ENCODE peak calls at places on chromosomes 4 and X, in six cellular contexts. U is H1, S is K562, I is GM12891, O is HepG2, J is GM12878. T is an unnamed sample.

GRCh38 chr4:37687175-37687525 is 974 bp upstream of the RELL1 start:
- DNase-seq in U (no peak), S (no peak), I (no peak), O (no peak), J (no peak), T (no peak)

GRCh38 chr4:41784191-41784979 is 35.9 kb upstream of the PHOX2B start:
- DNase-seq in U (no peak), S (no peak), I (no peak), O (no peak), J (no peak), T (no peak)

GRCh38 chrX:69133561-69134542 is 31.4 kb downstream of the PJA1 start:
- DNase-seq in U (no peak), S (peak; percentile 53), I (no peak), O (peak; percentile 59), J (no peak), T (no peak)

GRCh38 chr4:166252487-166253402 is 379.7 kb downstream of the TLL1 start:
- DNase-seq in U (no peak), S (peak; percentile 5), I (no peak), O (peak; percentile 10), J (no peak), T (no peak)

GRCh38 chrX:76454456-76454927 is 27.0 kb downstream of the MAGEE1 start:
- DNase-seq in U (no peak), S (no peak), I (no peak), O (peak; percentile 4), J (no peak), T (no peak)

GRCh38 chr4:10611673-10612072 is 72.9 kb downstream of the CLNK start:
- DNase-seq in U (no peak), S (no peak), I (no peak), O (no peak), J (no peak), T (no peak)

GRCh38 chrX:54358424-54359211 is 772 bp upstream of the WNK3 start:
- DNase-seq in U (peak; percentile 75), S (no peak), I (no peak), O (no peak), J (no peak), T (peak; percentile 16)

GRCh38 chr4:95548738-95549245 is at the start of gene UNC5C:
- DNase-seq in U (no peak), S (no peak), I (no peak), O (no peak), J (no peak), T (no peak)

GRCh38 chr4:176270669-176271068 is 1.6 kb upstream of the ASB5 start:
- DNase-seq in U (peak; percentile 13), S (no peak), I (no peak), O (peak; percentile 20), J (no peak), T (no peak)

GRCh38 chr4:8503801-8504200 is 63.2 kb downstream of the TRMT44 start:
- DNase-seq in U (no peak), S (no peak), I (no peak), O (no peak), J (no peak), T (no peak)

GRCh38 chrX:30887721-30888120 is 1.3 kb downstream of the TAB3 start:
- DNase-seq in U (no peak), S (no peak), I (no peak), O (no peak), J (no peak), T (no peak)

GRCh38 chr4:144667500-144667899 is 21.5 kb downstream of the HHIP start:
- DNase-seq in U (no peak), S (no peak), I (no peak), O (no peak), J (no peak), T (no peak)

GRCh38 chrX:63560601-63561218 is 209.6 kb upstream of the SPIN4 start:
- DNase-seq in U (peak; percentile 57), S (peak; percentile 49), I (peak; percentile 12), O (peak; percentile 81), J (peak; percentile 27), T (peak; percentile 13)

GRCh38 chr4:48594185-48594584 is 104.1 kb downstream of the ZAR1 start:
- DNase-seq in U (no peak), S (no peak), I (no peak), O (no peak), J (no peak), T (no peak)

GRCh38 chr4:183012862-183013855 is 85.9 kb upstream of the WWC2 start:
- DNase-seq in U (no peak), S (no peak), I (no peak), O (no peak), J (no peak), T (no peak)

GRCh38 chr4:8837181-8837811 is 34.3 kb downstream of the HMX1 start:
- DNase-seq in U (no peak), S (no peak), I (no peak), O (no peak), J (no peak), T (peak; percentile 3)

GRCh38 chr4:7132249-7132648 is 60.1 kb upstream of the SORCS2 start:
- DNase-seq in U (no peak), S (no peak), I (no peak), O (no peak), J (no peak), T (no peak)
- TF ChIP-seq POLR2A in U (no peak), S (no peak), I (no peak), O (no peak), J (no peak), T (no peak)

GRCh38 chr4:55125087-55125721 is at the start of gene KDR:
- DNase-seq in U (no peak), S (peak; percentile 15), I (no peak), O (no peak), J (no peak), T (no peak)
- TF ChIP-seq POLR2AphosphoS5 in U (peak; percentile 90), S (no peak), I (no peak), O (no peak), J (no peak), T (no peak)

GRCh38 chrX:3550160-3550765 is 163.2 kb downstream of the PRKX start:
- DNase-seq in U (no peak), S (peak; percentile 7), I (no peak), O (no peak), J (no peak), T (no peak)
- TF ChIP-seq TAF1 in U (no peak), S (no peak), I (no peak), O (no peak), J (no peak), T (no peak)

GRCh38 chr4:39181905-39182638 is at the start of gene WDR19:
- DNase-seq in U (peak; percentile 98), S (peak; percentile 99), I (peak; percentile 76), O (peak; percentile 99), J (peak; percentile 98), T (peak; percentile 84)
- TF ChIP-seq POLR2A in U (no peak), S (no peak), I (peak; percentile 55), O (peak; percentile 33), J (peak; percentile 66), T (peak; percentile 47)

GRCh38 chr4:2937986-2938385 is 25.2 kb downstream of the NOP14 start:
- DNase-seq in U (no peak), S (no peak), I (no peak), O (no peak), J (no peak), T (no peak)

GRCh38 chr4:2937146-2937857 is 25.9 kb downstream of the NOP14 start:
- DNase-seq in U (no peak), S (no peak), I (no peak), O (peak; percentile 91), J (peak; percentile 64), T (no peak)

GRCh38 chr4:2940267-2941137 is 22.7 kb downstream of the NOP14 start:
- DNase-seq in U (no peak), S (no peak), I (no peak), O (no peak), J (no peak), T (no peak)

GRCh38 chr4:2939383-2940243 is 23.6 kb downstream of the NOP14 start:
- DNase-seq in U (no peak), S (no peak), I (no peak), O (no peak), J (no peak), T (no peak)

DNA sequence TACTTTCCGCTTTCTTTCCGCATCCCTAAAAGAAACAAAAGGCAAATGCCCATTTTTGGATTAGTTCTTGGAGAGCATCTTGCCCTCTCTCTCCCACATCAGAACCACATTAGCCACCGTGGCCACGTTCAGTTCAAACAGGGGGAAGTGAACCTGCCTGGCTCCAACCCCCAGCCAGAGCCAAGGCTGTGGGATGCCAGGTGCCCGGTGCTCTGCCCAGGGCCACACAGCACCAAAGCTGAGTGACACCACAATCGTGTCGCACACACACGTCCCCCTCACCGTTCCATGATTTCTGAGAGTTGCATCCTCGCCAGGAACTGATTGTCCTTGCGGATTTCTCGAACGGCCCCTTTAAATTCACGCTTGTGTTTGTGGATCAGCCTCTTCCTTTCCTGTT is 24.3 kb downstream of the NOP14 start:
- DNase-seq in U (no peak), S (no peak), I (no peak), O (no peak), J (no peak), T (no peak)
- TF ChIP-seq POLR2AphosphoS5 in U (no peak), S (no peak), I (no peak), O (no peak), J (no peak), T (peak; percentile 31)

GRCh38 chr4:789571-790465 is 36.1 kb downstream of the CPLX1 start:
- DNase-seq in U (no peak), S (no peak), I (no peak), O (no peak), J (no peak), T (no peak)
- TF ChIP-seq TAF1 in U (no peak), S (no peak), I (no peak), O (no peak), J (no peak), T (no peak)

DNA sequence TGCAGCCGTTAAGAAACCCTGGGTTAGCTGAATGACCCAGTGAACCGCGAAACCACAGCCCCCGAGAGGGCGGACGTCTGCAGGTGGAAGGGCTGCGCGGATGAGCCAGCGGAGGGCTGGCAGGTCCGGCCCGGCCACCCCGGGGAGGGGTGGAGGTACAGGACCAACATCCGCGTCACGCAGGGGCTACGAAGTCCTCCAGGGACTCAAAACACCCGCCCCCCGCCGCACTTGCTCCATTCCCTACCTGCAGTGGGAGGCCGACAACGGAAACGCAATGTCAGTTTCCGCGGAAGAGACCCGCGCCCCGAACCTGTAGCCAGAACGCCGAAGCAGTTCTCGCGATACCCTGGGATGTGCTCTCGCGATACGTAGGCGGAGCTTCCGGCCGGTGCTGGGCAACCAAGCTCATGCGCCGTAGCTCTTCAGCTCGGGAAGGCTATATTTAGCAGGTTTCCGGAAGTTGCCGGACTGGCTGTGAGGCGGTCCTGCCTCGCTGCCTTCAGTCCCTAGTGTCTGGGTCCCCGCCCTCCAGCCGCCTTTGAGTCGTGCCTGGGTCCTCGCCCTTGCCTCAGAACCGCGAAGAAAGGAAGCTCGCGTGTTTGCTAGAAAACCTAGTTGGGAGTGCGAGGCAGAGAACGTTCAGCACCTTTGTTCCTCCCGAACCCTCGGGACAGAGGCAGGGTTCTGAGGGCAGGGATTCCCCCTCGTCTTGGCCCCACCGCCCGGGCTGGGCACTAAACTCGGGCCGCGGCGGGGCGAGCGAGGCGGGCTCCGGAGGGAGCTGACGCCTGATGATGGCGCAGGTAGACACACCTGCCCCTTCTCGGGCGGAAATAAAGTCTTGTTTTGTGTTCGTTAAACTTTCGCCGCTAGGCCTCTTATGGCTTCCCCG is at the start of the genes OFD1 and TRAPPC2:
- DNase-seq in U (peak; percentile 82), S (peak; percentile 91), I (peak; percentile 60), O (peak; percentile 88), J (peak; percentile 96), T (peak; percentile 78)
- TF ChIP-seq POLR2A in U (peak; percentile 96), S (peak; percentile 94), I (peak; percentile 80), O (peak; percentile 89), J (peak; percentile 87), T (peak; percentile 88)

T was measured in GM12892.